ENCODE peak calls at places on chromosomes 2 and 18, in nine cellular contexts. L, U, Q, O, M, K, G, R and X are unnamed samples.

GRCh38 chr2:229679393-229680125 is 34.8 kb downstream of the DNER start:
- DNase-seq in U (no peak), Q (no peak), M (no peak), G (no peak), L (no peak), R (no peak), K (no peak), O (no peak), X (no peak)

GRCh38 chr2:144452169-144453038 is 67.5 kb downstream of the ZEB2 start:
- DNase-seq in R (no peak), M (no peak), Q (no peak), L (no peak), O (no peak), G (peak; percentile 44), K (peak; percentile 87), U (no peak), X (no peak)

GRCh38 chr2:23530121-23530908 is 145.3 kb downstream of the KLHL29 start:
- DNase-seq in M (no peak), R (no peak), G (no peak), Q (no peak), K (no peak), U (no peak), L (no peak), O (no peak), X (no peak)

GRCh38 chr2:162071016-162071415 is 3.0 kb downstream of the DPP4 start:
- DNase-seq in M (no peak), G (no peak), O (no peak), R (no peak), L (no peak), K (no peak), U (no peak), Q (no peak), X (no peak)

GRCh38 chr2:130744287-130745117 is 10.8 kb upstream of the AMER3 start:
- DNase-seq in O (no peak), M (no peak), L (no peak), K (peak; percentile 89), Q (no peak), U (no peak), G (no peak), R (no peak), X (no peak)

GRCh38 chr2:162343824-162344616 is at the start of gene GCA:
- DNase-seq in M (peak; percentile 93), G (peak; percentile 93), L (peak; percentile 99), K (peak; percentile 99), Q (peak; percentile 78), R (peak; percentile 90), U (peak; percentile 96), O (peak; percentile 87), X (peak; percentile 98)

GRCh38 chr2:96527052-96527964 is 9.2 kb upstream of the ARID5A start:
- DNase-seq in K (no peak), U (peak; percentile 64), G (peak; percentile 58), R (peak; percentile 83), O (no peak), M (no peak), L (no peak), Q (no peak), X (no peak)

GRCh38 chr2:23708771-23709170 is 218.2 kb downstream of the ATAD2B start:
- DNase-seq in U (no peak), O (no peak), K (no peak), M (no peak), Q (no peak), L (no peak), G (no peak), R (no peak), X (no peak)

GRCh38 chr18:49768051-49768391 is 45.3 kb downstream of the ACAA2 start:
- DNase-seq in K (peak; percentile 89), Q (peak; percentile 39), O (no peak), U (no peak), G (peak; percentile 71), L (no peak), R (no peak), M (no peak), X (no peak)

GRCh38 chr2:188634656-188635055 is 339.5 kb upstream of the COL3A1 start:
- DNase-seq in Q (no peak), R (no peak), U (no peak), L (no peak), K (no peak), M (no peak), O (no peak), G (no peak), X (no peak)

GRCh38 chr2:46230677-46231425 is 66.4 kb upstream of the EPAS1 start:
- DNase-seq in Q (no peak), M (no peak), G (no peak), O (no peak), K (no peak), R (no peak), L (no peak), U (no peak), X (no peak)

GRCh38 chr2:172513935-172514586 is 41.8 kb upstream of the PDK1 start:
- DNase-seq in L (no peak), K (no peak), Q (no peak), G (no peak), R (no peak), M (no peak), U (no peak), O (no peak), X (no peak)